ENCODE peak calls at places on chromosomes 2 and 18, in five cellular contexts. Z is left lung; Y is effector memory CD4-positive, alpha-beta T cell; P is CD4-positive, alpha-beta memory T cell; O is lower lobe of right lung. D is an unnamed sample. For H3K27me3, the result is how much of the 10 kb centered on the place peaks cover.

GRCh38 chr2:129144082-129144791 is 825.6 kb upstream of the HS6ST1 start:
- DNase-seq in Y (no peak), P (no peak), O (no peak), Z (peak), D (no peak)

GRCh38 chr2:111900859-111901258 is 2.5 kb downstream of the MERTK start:
- DNase-seq in Y (no peak), O (no peak), P (no peak), Z (no peak), D (peak)

GRCh38 chr2:12051831-12052230 is 305.4 kb downstream of the LPIN1 start:
- DNase-seq in P (no peak), Z (no peak), Y (no peak), O (no peak), D (no peak)

GRCh38 chr2:177806025-177806424 is 266.6 kb downstream of the PDE11A start:
- DNase-seq in Z (no peak), P (no peak), O (no peak), Y (no peak), D (no peak)

GRCh38 chr18:25516747-25517498 is 165.0 kb upstream of the ZNF521 start:
- DNase-seq in Z (no peak), P (no peak), Y (no peak), O (no peak), D (no peak)

GRCh38 chr2:46002507-46002883 is 294.7 kb upstream of the EPAS1 start:
- DNase-seq in O (no peak), P (no peak), Y (no peak), Z (no peak), D (no peak)

GRCh38 chr2:181146171-181146570 is 165.8 kb downstream of the UBE2E3 start:
- DNase-seq in Y (no peak), Z (no peak), P (no peak), O (no peak), D (no peak)

GRCh38 chr18:28183418-28184078 is 6.6 kb upstream of the CDH2 start:
- DNase-seq in O (no peak), Y (no peak), P (no peak), Z (no peak), D (no peak)

GRCh38 chr18:2981212-2981728 is 31.7 kb downstream of the LPIN2 start:
- DNase-seq in O (no peak), Y (no peak), Z (no peak), P (peak), D (no peak)

GRCh38 chr2:126934803-126935202 is 36.1 kb downstream of the TEX51 start:
- DNase-seq in P (no peak), Y (no peak), O (no peak), Z (no peak), D (no peak)

GRCh38 chr2:126933707-126934106 is 35.0 kb downstream of the TEX51 start:
- DNase-seq in Y (no peak), O (no peak), Z (no peak), P (no peak), D (no peak)

GRCh38 chr2:126936219-126936618 is 37.5 kb downstream of the TEX51 start:
- DNase-seq in Y (no peak), Z (no peak), P (no peak), O (no peak), D (no peak)

GRCh38 chr2:126932966-126933555 is 34.4 kb downstream of the TEX51 start:
- DNase-seq in P (no peak), Z (no peak), Y (no peak), O (no peak), D (no peak)

GRCh38 chr2:126935774-126936173 is 37.1 kb downstream of the TEX51 start:
- DNase-seq in O (no peak), Y (no peak), Z (no peak), P (no peak), D (no peak)
- H3K27me3 ChIP-seq in O (under half), Y (under half), Z (under half), P (under half), D (under half)

GRCh38 chr2:15980605-15981098 is 40.3 kb downstream of the MYCN start:
- DNase-seq in P (no peak), O (no peak), Z (no peak), Y (no peak), D (no peak)

GRCh38 chr2:15979759-15980604 is 39.6 kb downstream of the MYCN start:
- DNase-seq in O (no peak), Z (no peak), P (no peak), Y (no peak), D (no peak)

GRCh38 chr2:15981646-15982045 is 41.3 kb downstream of the MYCN start:
- DNase-seq in O (no peak), Y (no peak), Z (no peak), P (no peak), D (no peak)

GRCh38 chr2:15976334-15976733 is 36.0 kb downstream of the MYCN start:
- DNase-seq in O (no peak), P (no peak), Z (no peak), Y (no peak), D (no peak)

DNA sequence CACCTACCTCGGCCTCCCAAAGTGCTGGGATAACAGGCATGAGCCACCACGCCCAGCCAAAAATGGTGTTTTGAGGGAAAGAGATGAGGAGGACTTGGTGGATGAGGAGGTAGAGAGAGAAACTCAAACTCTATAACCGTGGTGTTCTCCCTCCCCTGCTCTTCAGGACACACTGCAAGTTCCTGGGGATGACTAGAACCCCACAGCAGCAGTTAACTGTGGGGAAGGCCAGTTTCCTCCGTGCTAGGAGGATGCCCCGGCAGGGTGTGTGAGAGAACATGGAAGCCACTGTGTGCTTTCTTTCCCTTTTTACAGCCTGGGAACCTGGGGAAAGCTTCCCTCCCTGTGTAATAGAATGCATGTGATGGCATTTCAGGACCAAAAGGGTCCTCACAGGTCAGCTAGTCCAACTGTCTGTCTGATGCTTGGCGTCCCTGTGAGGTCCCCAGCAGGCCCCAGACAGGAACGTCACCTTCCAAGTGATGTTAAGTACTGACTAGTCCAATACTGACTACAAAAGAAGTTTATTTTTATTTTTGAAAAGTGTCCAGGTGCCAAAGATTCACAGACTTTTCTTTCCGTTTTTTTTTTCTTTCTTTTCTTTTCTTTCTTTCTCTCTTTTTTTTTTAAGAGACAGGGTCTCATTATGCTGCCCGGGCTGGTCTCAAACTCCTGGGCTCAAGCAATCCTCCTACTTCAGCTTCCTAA is 38.9 kb downstream of the MYCN start:
- DNase-seq in O (no peak), Y (no peak), Z (no peak), P (no peak), D (no peak)
- H3K27me3 ChIP-seq in O (under half), Y (under half), Z (under half), P (under half), D (under half)

DNA sequence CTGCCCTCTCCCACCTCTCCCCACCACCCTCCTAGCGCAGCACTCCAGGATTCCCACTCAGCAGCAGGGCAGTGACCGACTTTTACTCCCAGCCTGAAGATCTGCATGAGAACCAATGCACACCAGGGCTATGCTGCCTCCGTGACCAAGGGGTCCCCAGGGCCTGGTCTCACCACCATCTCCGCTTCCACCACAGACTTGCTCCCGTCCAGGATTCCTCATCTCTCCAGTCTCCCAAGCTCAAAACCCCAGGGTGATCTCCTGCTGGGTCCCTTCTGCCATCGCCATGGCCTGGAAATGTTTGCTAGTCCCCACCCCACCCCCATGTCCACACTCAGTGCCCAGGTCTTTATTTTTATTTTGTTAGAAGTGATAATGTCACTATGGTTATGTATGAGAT is 2.1 kb upstream of the CIDEA start:
- DNase-seq in P (no peak), Y (no peak), O (no peak), Z (no peak), D (no peak)
- H3K27me3 ChIP-seq in P (under half), Y (under half), O (half or more), Z (under half), D (under half)

GRCh38 chr2:236250286-236250685 is 13.9 kb downstream of the ASB18 start:
- DNase-seq in Y (no peak), Z (no peak), O (no peak), P (no peak), D (no peak)
- H3K27me3 ChIP-seq in Y (under half), Z (under half), O (under half), P (under half), D (under half)

GRCh38 chr2:1744151-1744445 is 217 bp downstream of the PXDN start:
- DNase-seq in P (no peak), Z (peak), Y (no peak), O (peak), D (no peak)

GRCh38 chr2:1742300-1742679 is 2.0 kb downstream of the PXDN start:
- DNase-seq in Z (no peak), O (no peak), P (no peak), Y (no peak), D (no peak)

GRCh38 chr2:1744446-1745170 is at the start of gene PXDN:
- DNase-seq in P (no peak), Y (no peak), O (no peak), Z (peak), D (peak)

GRCh38 chr2:1742680-1743395 is 1.5 kb downstream of the PXDN start:
- DNase-seq in Z (peak), P (no peak), O (peak), Y (peak), D (peak)

DNA sequence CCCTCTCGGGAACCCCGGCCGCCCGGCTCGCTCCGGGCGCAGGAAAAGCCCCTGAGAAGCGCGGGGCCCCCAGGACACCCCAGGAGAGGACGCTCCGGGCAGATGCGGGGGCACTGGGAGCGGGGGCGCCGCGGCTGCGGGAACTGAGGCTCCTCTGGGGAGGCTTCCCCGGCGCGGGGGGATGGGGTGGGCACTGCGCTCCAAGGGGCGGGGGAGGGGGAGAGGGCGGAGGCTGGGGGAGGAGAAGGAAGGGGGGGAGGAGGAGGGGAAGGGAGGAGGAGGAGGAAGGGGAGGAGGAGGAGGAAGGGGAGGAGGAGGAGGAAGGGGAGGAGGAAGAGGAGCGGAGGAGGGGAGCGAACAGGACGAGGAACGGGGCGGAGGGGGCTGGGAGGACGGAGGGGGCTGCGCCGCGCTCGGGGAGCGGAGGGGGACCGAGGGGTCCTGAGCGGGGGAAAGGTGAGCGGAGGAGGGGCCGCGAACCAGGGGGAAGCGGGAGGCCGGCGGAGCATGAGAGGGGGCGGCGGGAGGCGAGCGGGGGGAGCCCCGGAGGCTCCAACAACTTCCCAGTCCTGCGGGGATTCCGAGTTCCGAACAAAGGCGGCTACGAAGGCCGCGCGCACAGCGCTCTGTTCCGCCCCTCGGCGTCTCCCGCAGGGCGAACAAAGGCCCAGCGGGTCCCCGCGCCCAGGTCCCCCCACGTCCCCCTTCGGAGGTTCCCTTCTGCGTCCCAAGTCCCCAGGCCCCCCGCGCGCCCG is 742 bp downstream of the PXDN start:
- DNase-seq in P (no peak), Y (no peak), O (peak), Z (peak), D (no peak)
- H3K27me3 ChIP-seq in P (under half), Y (under half), O (under half), Z (under half), D (under half)